ENCODE peak calls at places on chromosomes 6 and 20, in seven cellular contexts. A is GM12892; J is NCI-H748 treated with DMSO at 0.1 percent for 48 hours; F is iris pigment epithelial cell; K is mesenchymal stem cell; G is activated effector memory CD4-positive, alpha-beta T cell treated with Interleukin-2 at 50 U/mL for 16 hours; L is H54. T is an unnamed sample.

GRCh38 chr20:49361872-49362663 is 84.2 kb upstream of the ZNFX1 start:
- DNase-seq in A (no peak), G (no peak), F (no peak), J (no peak), K (no peak), L (no peak), T (no peak)

GRCh38 chr20:15846446-15846845 is 726.8 kb downstream of the KIF16B start:
- DNase-seq in A (no peak), L (no peak), F (no peak), K (no peak), G (no peak), J (no peak), T (no peak)

GRCh38 chr6:7135755-7136154 is 28.0 kb downstream of the RREB1 start:
- DNase-seq in K (no peak), F (no peak), G (no peak), J (no peak), L (no peak), A (no peak), T (no peak)

GRCh38 chr6:85660181-85660611 is 17.5 kb upstream of the SYNCRIP start:
- DNase-seq in J (no peak), K (peak; percentile 93), G (no peak), L (peak; percentile 61), A (no peak), F (peak; percentile 97), T (no peak)

GRCh38 chr6:154791561-154792317 is 58.5 kb downstream of the SCAF8 start:
- DNase-seq in K (no peak), F (peak; percentile 54), L (no peak), J (no peak), A (no peak), G (no peak), T (no peak)

GRCh38 chr20:59821201-59821600 is 112.2 kb downstream of the SYCP2 start:
- DNase-seq in F (no peak), J (no peak), A (no peak), G (no peak), L (no peak), K (no peak), T (no peak)

GRCh38 chr6:31615748-31616147 is 714 bp downstream of the AIF1 start:
- DNase-seq in A (no peak), G (no peak), L (no peak), J (no peak), K (no peak), F (no peak), T (no peak)

GRCh38 chr20:20594171-20594530 is 118.3 kb downstream of the RALGAPA2 start:
- DNase-seq in K (peak; percentile 49), A (no peak), J (peak; percentile 71), L (no peak), F (peak; percentile 35), G (no peak), T (peak; percentile 77)

GRCh38 chr20:32327087-32327681 is 30.9 kb upstream of the ASXL1 start:
- DNase-seq in J (no peak), A (no peak), G (no peak), L (no peak), K (peak; percentile 88), F (peak; percentile 81), T (no peak)

T was measured in NCI-H526.